ENCODE peak calls at places on chromosomes 1 and 21, in six cellular contexts. O is coronary artery, M is cardiac fibroblast, P is transverse colon, H is IMR-90, X is stomach. C is an unnamed sample.

GRCh38 chr1:152013664-152014237 is 20.1 kb upstream of the S100A10 start:
- DNase-seq in H (peak), X (peak), P (peak), M (peak), O (no peak), C (peak)

GRCh38 chr1:87830579-87830978 is 501.9 kb downstream of the LMO4 start:
- DNase-seq in O (no peak), X (no peak), M (no peak), H (no peak), P (no peak), C (no peak)

GRCh38 chr1:198018529-198018928 is 101.4 kb downstream of the LHX9 start:
- DNase-seq in X (no peak), P (no peak), O (no peak), M (peak), H (peak), C (no peak)

GRCh38 chr21:43273708-43274021 is 104.9 kb downstream of the CRYAA start:
- DNase-seq in M (no peak), X (no peak), P (no peak), H (no peak), O (no peak), C (no peak)

GRCh38 chr1:8858112-8858668 is 20.3 kb downstream of the ENO1 start:
- DNase-seq in X (peak), H (peak), O (no peak), P (no peak), M (peak), C (peak)

GRCh38 chr1:228280961-228281591 is 73.2 kb downstream of the OBSCN start:
- DNase-seq in H (no peak), M (no peak), P (peak), O (peak), X (peak), C (no peak)

GRCh38 chr1:198794498-198794897 is 155.7 kb downstream of the PTPRC start:
- DNase-seq in P (no peak), H (peak), O (no peak), X (no peak), M (peak), C (peak)

GRCh38 chr21:33063365-33063883 is 6.5 kb upstream of the OLIG1 start:
- DNase-seq in O (no peak), X (no peak), H (no peak), M (no peak), P (no peak), C (no peak)

GRCh38 chr1:226679853-226680516 is 59.1 kb downstream of the ITPKB start:
- DNase-seq in X (peak), H (peak), M (peak), P (peak), O (peak), C (peak)

GRCh38 chr1:231196307-231196706 is 34.4 kb downstream of the TRIM67 start:
- DNase-seq in O (no peak), H (no peak), P (no peak), X (no peak), M (no peak), C (no peak)

GRCh38 chr1:94858276-94858675 is 38.1 kb downstream of the SLC44A3 start:
- DNase-seq in O (no peak), H (peak), P (no peak), M (peak), X (no peak), C (peak)

GRCh38 chr1:9426291-9426711 is 113.0 kb upstream of the SLC25A33 start:
- DNase-seq in M (peak), X (peak), P (peak), O (no peak), H (no peak), C (peak)

GRCh38 chr1:7042322-7043231 is 257.3 kb downstream of the CAMTA1 start:
- DNase-seq in M (peak), O (no peak), P (no peak), H (peak), X (no peak), C (peak)

GRCh38 chr1:245880754-245881403 is 626.2 kb downstream of the SMYD3 start:
- DNase-seq in O (no peak), H (peak), X (no peak), P (no peak), M (peak), C (peak)

GRCh38 chr1:7299329-7299799 is 471.7 kb upstream of the VAMP3 start:
- DNase-seq in X (peak), H (peak), M (peak), O (no peak), P (peak), C (peak)

GRCh38 chr1:65694126-65694525 is 98.6 kb upstream of the PDE4B start:
- DNase-seq in H (no peak), X (no peak), O (no peak), P (no peak), M (no peak), C (no peak)

GRCh38 chr1:25031966-25032667 is 102.0 kb upstream of the RUNX3 start:
- DNase-seq in O (no peak), X (peak), P (peak), H (peak), M (peak), C (no peak)

GRCh38 chr1:154453577-154454352 is 48.3 kb upstream of the TDRD10 start:
- DNase-seq in H (peak), P (no peak), O (no peak), M (peak), X (no peak), C (peak)

GRCh38 chr1:167081594-167081993 is 8.6 kb downstream of the GPA33 start:
- DNase-seq in H (no peak), P (no peak), O (no peak), M (no peak), X (no peak), C (no peak)

GRCh38 chr1:64917328-64917861 is 49.0 kb downstream of the JAK1 start:
- DNase-seq in M (peak), P (peak), X (peak), O (no peak), H (peak), C (peak)

DNA sequence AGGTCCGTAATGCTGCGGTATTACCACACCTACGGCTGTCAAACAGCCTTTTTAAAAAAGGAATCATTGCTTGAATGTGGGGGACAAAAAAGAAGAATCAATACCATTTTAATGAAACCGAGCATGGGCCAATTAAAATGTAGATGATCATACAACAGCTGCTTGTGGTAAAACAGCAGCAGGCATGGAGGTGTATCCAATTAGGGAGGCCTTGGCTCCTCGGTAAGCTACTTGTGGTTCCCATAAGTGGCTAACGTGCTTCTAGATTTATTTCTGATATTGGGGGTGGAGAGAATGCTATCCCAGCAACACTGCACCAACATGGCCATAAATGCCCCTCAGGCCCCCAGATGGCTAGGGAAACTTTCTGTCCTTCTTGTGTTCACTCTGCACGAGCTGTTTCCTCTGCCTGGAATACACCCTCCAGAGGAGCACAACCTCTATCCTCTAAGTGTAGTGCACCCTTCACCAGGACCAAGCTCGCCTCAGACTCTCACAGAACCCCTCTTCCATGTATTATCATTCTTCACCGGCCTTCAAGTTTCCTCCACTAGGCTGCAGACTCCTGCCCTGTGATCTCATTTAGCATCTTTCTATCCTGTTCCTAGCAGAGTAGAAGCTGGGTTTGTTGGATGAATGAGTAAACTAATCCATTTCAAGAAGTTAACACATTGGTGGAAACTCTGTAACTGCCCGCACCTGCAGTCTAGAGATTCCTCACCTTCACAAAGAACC is 1.6 kb downstream of the PTPN14 start:
- DNase-seq in P (no peak), X (no peak), M (peak), O (no peak), H (peak), C (peak)
- TF ChIP-seq CTCF in P (peak), X (no peak), M (peak), O (no peak), H (peak), C (peak)

DNA sequence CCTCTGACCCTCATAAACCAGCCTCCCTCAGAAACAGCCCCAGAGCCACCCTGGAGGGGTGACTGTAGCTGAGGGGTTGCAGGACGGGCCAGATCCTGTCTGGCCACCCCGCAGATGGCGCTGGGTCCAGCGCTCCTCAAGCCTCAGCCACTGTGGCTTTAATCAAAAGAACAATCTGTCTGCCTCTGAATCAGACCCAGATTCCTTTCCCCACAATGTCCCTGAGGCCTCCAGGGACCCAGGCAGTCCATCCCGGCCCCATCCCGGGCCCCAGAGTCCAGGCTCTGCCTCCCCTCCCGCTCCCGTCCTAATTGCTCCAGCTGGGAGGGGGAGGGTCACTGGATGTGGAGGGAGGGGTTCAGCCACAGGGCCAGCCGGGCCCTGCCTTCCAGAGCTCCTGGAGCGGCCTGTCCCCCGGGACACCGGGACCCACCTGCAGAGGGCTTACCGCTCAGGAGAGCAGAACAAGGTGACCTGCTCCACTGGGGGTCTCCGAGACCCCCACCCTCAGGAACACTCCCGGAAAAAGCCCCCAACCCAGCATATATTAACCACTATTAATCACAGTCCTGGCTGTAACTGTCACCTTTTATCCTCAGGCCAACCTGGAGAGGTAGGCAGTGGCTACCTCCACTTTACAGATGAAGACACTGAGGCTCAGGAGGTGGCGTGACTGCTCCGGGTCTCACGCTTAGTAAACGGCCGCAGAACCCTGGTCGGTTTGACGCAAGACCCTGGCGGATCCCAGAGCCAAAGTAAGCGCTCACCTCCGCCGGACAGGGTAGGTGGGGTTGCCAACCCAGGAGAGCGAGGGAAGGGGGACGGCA is 807 bp upstream of the FBLIM1 start:
- DNase-seq in O (peak), X (no peak), M (peak), P (peak), H (peak), C (peak)
- H3K4me3 ChIP-seq in O (peak), X (peak), M (peak), P (peak), H (peak), C (peak)

GRCh38 chr1:202154766-202155477 is 5.5 kb downstream of the PTPN7 start:
- DNase-seq in O (no peak), X (peak), M (peak), P (peak), H (peak), C (peak)
- TF ChIP-seq CTCF in O (no peak), X (no peak), M (peak), P (peak), H (peak), C (peak)

GRCh38 chr1:160340866-160341265 is 2.2 kb downstream of the COPA start:
- DNase-seq in O (no peak), M (peak), H (no peak), P (no peak), X (no peak), C (no peak)
- H3K4me3 ChIP-seq in O (peak), M (no peak), H (no peak), P (no peak), X (peak), C (peak)